ENCODE peak calls at places on chromosomes 6 and 20, in five cellular contexts. E, J, F, V and A are unnamed samples.

GRCh38 chr6:3228791-3229565 is 1.5 kb upstream of the TUBB2B start:
- DNase-seq in V (no peak), J (no peak), F (no peak), E (no peak), A (no peak)

GRCh38 chr6:56649782-56650181 is 7.1 kb upstream of the DST start:
- DNase-seq in J (no peak), V (no peak), E (no peak), F (peak; percentile 72), A (no peak)

GRCh38 chr6:131937703-131938631 is 13.2 kb downstream of the CCN2 start:
- DNase-seq in F (peak; percentile 77), J (no peak), E (no peak), V (no peak), A (no peak)

GRCh38 chr20:8809107-8809953 is 259.6 kb upstream of the PLCB4 start:
- DNase-seq in F (no peak), J (no peak), E (no peak), V (no peak), A (peak; percentile 45)

GRCh38 chr6:111087106-111087835 is at the start of gene SLC16A10:
- DNase-seq in V (peak; percentile 79), E (peak; percentile 85), J (peak; percentile 77), F (peak; percentile 33), A (peak; percentile 97)

GRCh38 chr6:158008894-158009891 is 27.5 kb downstream of the SYNJ2 start:
- DNase-seq in V (peak; percentile 63), J (no peak), E (peak; percentile 60), F (peak; percentile 84), A (peak; percentile 51)

GRCh38 chr6:24982231-24982630 is 46.5 kb upstream of the RIPOR2 start:
- DNase-seq in F (peak; percentile 73), V (no peak), J (no peak), E (no peak), A (no peak)

GRCh38 chr20:17339000-17339399 is 112.2 kb downstream of the PCSK2 start:
- DNase-seq in V (no peak), E (no peak), F (no peak), J (no peak), A (no peak)

GRCh38 chr6:31308845-31309175 is 36.9 kb upstream of the HLA-C start:
- DNase-seq in F (no peak), E (no peak), J (no peak), V (no peak), A (no peak)

GRCh38 chr6:80527552-80528052 is 421.1 kb downstream of the BCKDHB start:
- DNase-seq in F (no peak), V (no peak), E (no peak), J (no peak), A (no peak)

GRCh38 chr6:150876598-150876997 is 11.1 kb downstream of the MTHFD1L start:
- DNase-seq in F (peak; percentile 36), E (no peak), V (peak; percentile 88), J (peak; percentile 27), A (peak; percentile 81)

GRCh38 chr6:41571066-41571780 is 25.0 kb downstream of the FOXP4 start:
- DNase-seq in V (no peak), F (peak; percentile 43), J (no peak), E (no peak), A (no peak)

GRCh38 chr20:47847882-47848485 is 62.7 kb upstream of the SULF2 start:
- DNase-seq in E (no peak), V (no peak), F (no peak), J (no peak), A (no peak)

GRCh38 chr20:13389115-13389514 is 168.0 kb downstream of the ISM1 start:
- DNase-seq in J (no peak), V (no peak), E (no peak), F (no peak), A (no peak)

DNA sequence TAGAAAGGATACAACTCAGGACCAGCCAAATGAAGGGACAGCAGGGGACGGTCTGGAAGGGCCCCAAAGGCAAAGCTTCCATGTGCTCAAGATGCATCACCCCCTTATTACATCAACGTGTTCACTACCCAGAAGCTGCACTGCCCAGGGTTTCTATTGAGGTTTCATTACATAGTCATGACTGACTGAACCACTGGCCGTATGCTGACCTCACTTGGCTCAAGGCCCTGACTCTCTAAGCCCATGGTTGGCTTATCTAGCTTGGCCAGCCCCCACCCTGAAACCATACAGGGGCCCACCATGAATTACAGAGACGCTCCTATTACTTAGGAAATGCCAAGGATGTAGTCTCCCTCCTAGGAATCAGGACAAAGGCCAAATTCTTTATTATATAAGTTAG is 179.4 kb downstream of the FOXC1 start:
- DNase-seq in J (no peak), F (peak; percentile 42), V (no peak), E (no peak), A (no peak)
- H3K27ac ChIP-seq in J (no peak overlapping the region), F (no peak overlapping the region), V (no peak overlapping the region), E (no peak overlapping the region), A (no peak overlapping the region)

DNA sequence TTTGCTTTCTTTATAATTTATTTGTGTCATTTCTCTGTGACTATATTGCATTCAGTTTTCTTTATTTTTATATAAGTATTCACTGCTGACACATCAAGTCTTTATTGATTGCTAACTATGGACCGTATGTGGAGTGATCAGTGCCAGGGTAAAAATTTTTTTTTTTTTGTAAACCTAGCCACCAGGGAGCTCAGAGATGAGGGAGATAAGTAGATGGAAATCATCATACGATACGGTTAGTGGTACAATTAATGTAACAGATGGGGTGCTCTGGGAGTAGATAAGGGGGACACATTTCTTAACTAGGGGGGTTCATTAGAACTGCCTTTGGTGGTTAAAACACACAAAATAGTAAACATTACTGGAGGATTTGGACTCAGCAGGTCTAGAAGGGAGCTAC is 68.3 kb downstream of the AFDN start:
- DNase-seq in J (no peak), E (no peak), V (no peak), F (no peak), A (no peak)
- H3K4me1 ChIP-seq in J (no peaks in the 10 kb centered on the region), E (no peaks in the 10 kb centered on the region), V (peaks cover 5% of the 10 kb centered on the region), F (peaks cover 13% of the 10 kb centered on the region), A (no peaks in the 10 kb centered on the region)

DNA sequence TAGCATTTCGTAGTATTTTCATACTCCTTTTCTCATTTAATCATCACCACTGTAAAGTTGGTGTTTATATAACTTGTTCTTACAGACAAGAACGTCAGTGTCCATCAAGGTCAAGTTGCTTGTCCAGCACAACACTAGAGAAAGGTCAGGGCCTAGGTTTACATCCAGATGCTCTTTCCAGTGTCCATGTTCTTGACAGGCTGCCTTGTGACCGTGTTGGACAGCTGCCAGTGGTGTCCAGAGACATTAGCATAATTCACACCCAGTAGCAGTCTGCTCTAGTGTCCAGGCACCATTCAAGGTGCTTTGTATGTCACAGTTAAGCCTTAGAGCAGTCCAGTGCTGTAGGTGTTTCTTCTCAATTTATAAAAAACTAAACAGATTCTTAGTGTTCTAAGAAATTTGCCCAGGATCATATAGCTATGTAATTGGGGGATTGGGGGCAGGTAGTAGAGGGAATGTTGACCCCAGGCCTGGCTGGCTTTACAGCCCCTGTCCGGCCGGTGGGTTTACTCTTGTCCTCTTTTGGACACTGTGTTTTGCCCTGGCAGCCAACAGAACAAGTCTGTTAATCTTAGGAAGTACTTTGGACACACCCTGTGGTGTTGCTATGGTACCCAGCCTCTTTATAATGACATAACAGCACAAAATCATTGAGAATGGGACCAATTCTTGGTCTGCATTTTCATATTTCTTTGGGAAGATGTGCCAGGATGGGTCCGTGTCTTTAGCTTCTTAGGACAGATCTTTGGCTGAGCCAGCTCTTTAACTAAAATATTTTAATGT is 8.0 kb downstream of the STK35 start:
- DNase-seq in J (peak; percentile 32), E (no peak), V (no peak), F (peak; percentile 47), A (peak; percentile 63)
- H3K27ac ChIP-seq in J (no peak overlapping the region), E (peak overlapping the region; percentile 18), V (no peak overlapping the region), F (peak overlapping the region; percentile 69), A (no peak overlapping the region)

DNA sequence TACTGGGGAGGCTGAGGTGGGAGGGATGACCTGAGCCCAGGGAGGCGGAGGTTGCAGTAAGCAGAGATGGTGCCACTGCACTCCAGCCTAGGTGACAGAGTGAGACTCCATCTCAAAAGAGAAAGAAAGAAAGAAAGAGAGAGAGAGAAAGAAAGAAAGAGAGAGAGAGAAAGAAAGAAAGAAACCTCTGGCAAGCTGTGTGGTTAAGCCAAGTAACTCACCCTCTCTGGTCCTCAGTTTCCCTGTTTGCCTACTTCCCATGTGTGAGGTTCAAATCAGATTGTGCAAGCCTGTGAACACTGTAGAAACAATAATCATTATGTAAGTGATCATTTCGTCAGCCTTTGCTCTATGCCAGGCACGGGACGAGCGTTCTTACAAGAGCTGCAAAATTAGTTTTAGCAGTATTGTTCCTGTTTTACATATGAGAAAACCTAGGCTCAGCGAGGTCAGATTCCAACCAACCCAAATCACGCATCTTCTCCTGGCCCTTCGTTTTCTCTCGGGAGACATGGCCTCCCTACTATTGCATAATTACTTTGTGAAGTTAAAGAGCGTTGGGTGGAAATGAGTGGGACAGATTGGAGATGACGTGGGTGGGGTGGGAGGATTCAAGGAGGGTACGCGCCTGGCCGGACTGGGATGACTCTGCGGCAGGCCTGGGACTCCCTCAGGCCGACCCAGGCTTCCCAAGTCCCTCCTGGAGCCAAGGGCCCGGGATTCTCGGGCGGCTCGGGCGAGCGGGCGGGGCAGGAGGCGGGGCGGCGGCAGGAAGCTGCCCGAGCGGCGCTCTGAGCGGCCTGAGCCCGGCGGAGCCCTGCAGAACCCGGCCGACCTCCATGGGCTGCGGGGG is at the start of gene SNX21:
- DNase-seq in V (peak; percentile 49), F (peak; percentile 96), J (peak; percentile 81), E (peak; percentile 82), A (peak; percentile 71)
- H3K4me1 ChIP-seq in V (peaks cover 8% of the 10 kb centered on the region), F (peaks cover 32% of the 10 kb centered on the region), J (peaks cover 6% of the 10 kb centered on the region), E (peaks cover 46% of the 10 kb centered on the region), A (peaks cover 24% of the 10 kb centered on the region)

DNA sequence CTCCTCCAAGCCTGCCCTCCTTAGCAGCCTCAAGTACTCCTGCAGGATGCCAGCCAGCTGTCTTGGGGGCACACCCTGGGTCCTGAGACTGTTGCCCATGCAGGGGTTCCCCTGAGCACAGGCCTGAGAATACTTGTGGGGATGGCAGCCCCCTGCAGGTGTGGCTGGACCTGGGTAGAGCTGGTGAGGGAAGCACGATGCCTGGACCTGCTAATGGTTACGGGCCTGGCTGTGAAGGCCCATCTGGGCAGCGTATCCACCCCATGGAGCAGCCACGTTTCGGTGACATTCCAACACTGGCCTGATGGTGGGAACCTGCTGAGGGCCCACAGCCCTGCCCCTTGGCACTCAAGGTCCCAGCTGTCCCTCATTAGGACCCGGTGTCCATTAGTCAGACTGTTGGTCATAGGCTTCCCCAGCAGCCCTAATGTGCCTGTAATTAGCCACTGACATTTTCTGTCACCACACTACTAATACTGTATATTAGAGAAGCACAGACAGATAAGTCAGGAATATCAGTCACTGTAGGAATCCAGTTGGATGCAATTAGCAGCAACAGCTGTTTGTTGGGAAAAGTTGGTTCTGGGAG is 20.3 kb downstream of the CCDC167 start:
- DNase-seq in F (peak; percentile 15), V (no peak), J (no peak), E (no peak), A (no peak)
- H3K27ac ChIP-seq in F (no peak overlapping the region), V (no peak overlapping the region), J (no peak overlapping the region), E (no peak overlapping the region), A (no peak overlapping the region)